ENCODE peak calls at places on chromosomes 6 and 20, in four cellular contexts. S is epithelial cell of esophagus; Q is activated naive CD4-positive, alpha-beta T cell; G is cardiac muscle cell. F is an unnamed sample.

GRCh38 chr20:20369353-20370086 is 1.6 kb downstream of the INSM1 start:
- DNase-seq in Q (no peak), G (peak), S (peak), F (no peak)

GRCh38 chr6:146857960-146858308 is 259.2 kb downstream of the ADGB start:
- DNase-seq in Q (no peak), G (peak), S (no peak), F (no peak)

GRCh38 chr6:22612241-22612640 is 42.9 kb downstream of the HDGFL1 start:
- DNase-seq in G (no peak), S (no peak), Q (no peak), F (no peak)

GRCh38 chr6:46221221-46221793 is 50.5 kb upstream of the ENPP5 start:
- DNase-seq in S (peak), Q (no peak), G (peak), F (peak)

GRCh38 chr6:56906752-56907151 is 48.2 kb upstream of the BEND6 start:
- DNase-seq in Q (no peak), G (no peak), S (peak), F (no peak)

GRCh38 chr6:159826968-159827647 is 27.0 kb downstream of the PNLDC1 start:
- DNase-seq in S (no peak), Q (no peak), G (no peak), F (no peak)

GRCh38 chr6:156869986-156870398 is 92.8 kb downstream of the ARID1B start:
- DNase-seq in Q (no peak), G (peak), S (no peak), F (no peak)

GRCh38 chr6:164370773-164371172 is 938.6 kb downstream of the C6orf118 start:
- DNase-seq in G (no peak), Q (no peak), S (peak), F (no peak)

GRCh38 chr20:36216314-36217025 is 19.8 kb upstream of the AAR2 start:
- DNase-seq in S (no peak), G (no peak), Q (no peak), F (no peak)

GRCh38 chr6:169342655-169343054 is 89.0 kb upstream of the THBS2 start:
- DNase-seq in Q (no peak), S (peak), G (no peak), F (no peak)

GRCh38 chr6:168088161-168089106 is 9.4 kb upstream of the FRMD1 start:
- DNase-seq in G (peak), Q (no peak), S (no peak), F (peak)

GRCh38 chr20:11159728-11160127 is 485.9 kb upstream of the JAG1 start:
- DNase-seq in G (peak), S (no peak), Q (no peak), F (peak)

GRCh38 chr20:43840382-43841070 is 74.1 kb upstream of the TOX2 start:
- DNase-seq in G (no peak), S (no peak), Q (no peak), F (no peak)

GRCh38 chr20:3119044-3119443 is 34.5 kb upstream of the AVP start:
- DNase-seq in Q (no peak), S (no peak), G (no peak), F (no peak)

F was measured in renal cortical epithelial cell.